ENCODE peak calls at places on chromosomes 12 and 14, in six cellular contexts. H is stomach, W is ovary, E is tibial nerve, G is transverse colon, Y is A549. I is an unnamed sample.

GRCh38 chr12:124730455-124730932 is 133.2 kb downstream of the SCARB1 start:
- DNase-seq in E (no peak), W (peak; percentile 86), Y (peak; percentile 73), H (peak; percentile 58), G (no peak), I (no peak)

GRCh38 chr12:30201301-30202160 is 417.8 kb upstream of the TMTC1 start:
- DNase-seq in G (no peak), H (peak; percentile 26), E (no peak), W (no peak), Y (no peak), I (no peak)

GRCh38 chr12:132282950-132283771 is 46.2 kb downstream of the GALNT9 start:
- DNase-seq in E (no peak), H (no peak), Y (no peak), W (no peak), G (no peak), I (no peak)

GRCh38 chr12:113064395-113065125 is 8.0 kb downstream of the DTX1 start:
- DNase-seq in G (no peak), E (no peak), W (no peak), H (no peak), Y (no peak), I (no peak)

GRCh38 chr14:28719130-28719529 is 47.5 kb upstream of the FOXG1 start:
- DNase-seq in E (no peak), G (no peak), H (no peak), Y (no peak), W (no peak), I (no peak)

GRCh38 chr12:67698711-67699603 is 50.4 kb downstream of the DYRK2 start:
- DNase-seq in W (no peak), H (no peak), G (no peak), Y (no peak), E (no peak), I (no peak)

GRCh38 chr14:35814371-35815005 is 5.4 kb upstream of the RALGAPA1 start:
- DNase-seq in H (peak; percentile 67), G (peak; percentile 77), W (no peak), Y (peak; percentile 63), E (no peak), I (no peak)

GRCh38 chr12:43733687-43734086 is 24.9 kb downstream of the PUS7L start:
- DNase-seq in H (no peak), E (no peak), Y (no peak), G (no peak), W (no peak), I (no peak)

GRCh38 chr14:91336093-91336450 is 81.5 kb downstream of the CCDC88C start:
- DNase-seq in H (no peak), Y (no peak), W (no peak), G (no peak), E (no peak), I (no peak)

GRCh38 chr14:63492391-63492790 is 50.8 kb downstream of the PPP2R5E start:
- DNase-seq in Y (peak; percentile 29), G (no peak), W (no peak), H (no peak), E (no peak), I (no peak)

GRCh38 chr12:14960548-14961465 is 594 bp downstream of the ARHGDIB start:
- DNase-seq in G (peak; percentile 21), W (no peak), H (no peak), E (no peak), Y (no peak), I (no peak)

GRCh38 chr14:55381561-55381960 is 30.1 kb downstream of the ATG14 start:
- DNase-seq in W (no peak), H (no peak), G (no peak), E (no peak), Y (no peak), I (no peak)

GRCh38 chr12:45415393-45415817 is 199.5 kb downstream of the ANO6 start:
- DNase-seq in W (no peak), E (no peak), G (no peak), Y (peak; percentile 89), H (no peak), I (no peak)

GRCh38 chr14:61514927-61515326 is 180.4 kb upstream of the HIF1A start:
- DNase-seq in E (no peak), H (no peak), Y (no peak), W (no peak), G (no peak), I (no peak)

GRCh38 chr14:104875412-104875751 is 10.3 kb downstream of the CEP170B start:
- DNase-seq in H (no peak), W (no peak), E (no peak), Y (no peak), G (no peak), I (no peak)

GRCh38 chr12:11228268-11228879 is 41.1 kb downstream of the PRB3 start:
- DNase-seq in W (no peak), Y (peak; percentile 57), H (peak; percentile 35), G (peak; percentile 37), E (no peak), I (no peak)

GRCh38 chr12:76029982-76030377 is 1.6 kb downstream of the PHLDA1 start:
- DNase-seq in G (no peak), H (no peak), W (peak; percentile 28), Y (peak; percentile 78), E (no peak), I (no peak)

GRCh38 chr12:115035536-115036107 is 351.6 kb upstream of the TBX3 start:
- DNase-seq in G (no peak), H (no peak), W (no peak), E (no peak), Y (no peak), I (no peak)

GRCh38 chr12:112148031-112148513 is 22.7 kb downstream of the TRAFD1 start:
- DNase-seq in E (no peak), G (no peak), H (peak; percentile 7), W (no peak), Y (peak; percentile 49), I (peak; percentile 21)

GRCh38 chr14:99257673-99258221 is 14.2 kb downstream of the BCL11B start:
- DNase-seq in H (no peak), Y (no peak), W (no peak), E (no peak), G (no peak), I (no peak)

GRCh38 chr12:96258451-96258933 is 64.3 kb downstream of the ELK3 start:
- DNase-seq in H (no peak), W (peak; percentile 57), G (no peak), Y (no peak), E (no peak), I (no peak)

GRCh38 chr14:75803768-75804167 is 142.7 kb downstream of the TTLL5 start:
- DNase-seq in G (no peak), E (no peak), H (no peak), W (no peak), Y (no peak), I (no peak)

GRCh38 chr12:27982380-27982779 is 9.8 kb upstream of the PTHLH start:
- DNase-seq in G (no peak), H (no peak), Y (no peak), W (no peak), E (no peak), I (no peak)

GRCh38 chr12:114412825-114413749 is 7.1 kb upstream of the TBX5 start:
- DNase-seq in W (no peak), G (no peak), E (no peak), Y (no peak), H (no peak), I (no peak)

GRCh38 chr12:76943004-76943403 is 64.2 kb upstream of the CSRP2 start:
- DNase-seq in G (no peak), W (no peak), E (no peak), H (no peak), Y (no peak), I (no peak)

GRCh38 chr12:108455706-108456105 is 59.4 kb upstream of the FICD start:
- DNase-seq in G (no peak), H (no peak), E (no peak), W (no peak), Y (no peak), I (no peak)

GRCh38 chr14:75559451-75560187 is 18.8 kb upstream of the FLVCR2 start:
- DNase-seq in H (peak; percentile 39), Y (peak; percentile 70), G (no peak), E (no peak), W (no peak), I (no peak)

GRCh38 chr14:53571990-53572389 is 384.6 kb downstream of the BMP4 start:
- DNase-seq in H (no peak), W (no peak), G (no peak), Y (no peak), E (no peak), I (no peak)

GRCh38 chr12:62221107-62221506 is 39.1 kb upstream of the USP15 start:
- DNase-seq in G (no peak), H (no peak), W (no peak), Y (no peak), E (no peak), I (no peak)

GRCh38 chr14:102215522-102216250 is 76.0 kb downstream of the WDR20 start:
- DNase-seq in G (no peak), W (no peak), Y (no peak), H (no peak), E (no peak), I (no peak)
- H3K4me3 ChIP-seq in G (no peak overlapping the region), W (no peak overlapping the region), Y (no peak overlapping the region), H (no peak overlapping the region), E (no peak overlapping the region), I (no peak overlapping the region)

GRCh38 chr14:103530390-103530789 is 1.4 kb downstream of the TRMT61A start:
- DNase-seq in H (no peak), W (peak; percentile 59), G (no peak), Y (no peak), E (no peak), I (no peak)

GRCh38 chr14:103529383-103530365 is 678 bp downstream of the TRMT61A start:
- DNase-seq in W (peak; percentile 46), G (peak; percentile 8), H (no peak), E (no peak), Y (no peak), I (no peak)

GRCh38 chr14:103527408-103528157 is 1.4 kb upstream of the TRMT61A start:
- DNase-seq in E (no peak), W (no peak), G (peak; percentile 24), Y (no peak), H (no peak), I (no peak)

GRCh38 chr14:103528158-103528511 is 861 bp upstream of the TRMT61A start:
- DNase-seq in E (no peak), H (peak; percentile 49), W (peak; percentile 40), Y (no peak), G (peak; percentile 56), I (no peak)

GRCh38 chr14:103528512-103529382 is at the start of gene TRMT61A:
- DNase-seq in G (peak; percentile 91), W (peak; percentile 94), Y (peak; percentile 89), H (peak; percentile 92), E (peak; percentile 84), I (peak; percentile 98)
- TF ChIP-seq EP300 in G (no peak), W (no peak), Y (no peak), H (peak; percentile 35), E (peak; percentile 11), I (no peak)

DNA sequence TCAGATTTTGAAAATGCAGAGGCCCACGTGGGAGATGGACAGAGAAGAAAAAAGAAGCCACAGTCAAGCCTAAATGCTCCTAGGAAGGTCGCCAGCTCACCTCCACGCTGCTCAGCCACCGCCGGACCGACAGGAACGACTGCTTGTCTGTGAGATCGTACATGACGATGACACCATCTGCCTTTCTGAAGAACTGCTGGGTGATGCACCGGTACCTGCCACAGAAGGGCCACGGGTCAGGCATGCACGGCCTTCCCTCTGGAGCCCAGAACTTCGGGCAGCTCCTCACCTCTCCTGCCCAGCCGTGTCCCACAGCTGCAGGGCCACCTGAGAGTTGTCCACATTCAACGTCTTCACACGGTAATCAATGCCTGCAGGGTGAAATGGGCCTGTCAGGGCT is 125.6 kb downstream of the CRACR2A start:
- DNase-seq in H (no peak), Y (no peak), E (no peak), W (no peak), G (no peak), I (no peak)
- H3K4me3 ChIP-seq in H (no peak overlapping the region), Y (no peak overlapping the region), E (no peak overlapping the region), W (no peak overlapping the region), G (no peak overlapping the region), I (no peak overlapping the region)

GRCh38 chr12:51528852-51529545 is 62.0 kb upstream of the SCN8A start:
- DNase-seq in W (no peak), Y (no peak), H (no peak), E (no peak), G (no peak), I (no peak)
- TF ChIP-seq EP300 in W (no peak), Y (no peak), H (no peak), E (no peak), G (no peak), I (no peak)

I was measured in esophagus muscularis mucosa.